ENCODE peak calls at places on chromosomes 2 and 18, in ten cellular contexts. M is endothelial cell; K is MCF 10A; U is CD8-positive, alpha-beta T cell; J is HFFc6; R is epithelial cell of esophagus; X is lower lobe of right lung; A is BJ; Y is sigmoid colon; V is PC-9. F is an unnamed sample.

GRCh38 chr2:96881349-96882195 is 11.7 kb upstream of the SEMA4C start:
- DNase-seq in M (no peak), K (no peak), U (no peak), J (no peak), R (no peak), X (no peak), A (no peak), Y (no peak), V (no peak), F (no peak)

GRCh38 chr18:3526421-3527354 is 76.7 kb downstream of the TGIF1 start:
- DNase-seq in M (no peak), K (no peak), U (no peak), J (no peak), R (no peak), X (no peak), A (no peak), Y (no peak), V (no peak), F (peak; percentile 10)

GRCh38 chr2:70010222-70011111 is 49.0 kb upstream of the ASPRV1 start:
- DNase-seq in M (no peak), K (no peak), U (no peak), J (no peak), R (peak; percentile 62), X (peak; percentile 56), A (no peak), Y (no peak), V (peak; percentile 44), F (no peak)

GRCh38 chr2:118431586-118431985 is 343.3 kb downstream of the INSIG2 start:
- DNase-seq in M (no peak), K (no peak), U (no peak), J (no peak), R (no peak), X (no peak), A (no peak), Y (no peak), V (no peak), F (no peak)

GRCh38 chr2:71889991-71890684 is 257.5 kb downstream of the CYP26B1 start:
- DNase-seq in M (no peak), K (peak; percentile 93), U (no peak), J (peak; percentile 77), R (peak; percentile 75), X (no peak), A (peak; percentile 94), Y (no peak), V (no peak), F (no peak)

GRCh38 chr18:13401404-13401803 is 182.8 kb downstream of the LDLRAD4 start:
- DNase-seq in M (no peak), K (no peak), U (peak; percentile 48), J (no peak), R (no peak), X (no peak), A (no peak), Y (no peak), V (no peak), F (no peak)

GRCh38 chr2:7707723-7708122 is 790.5 kb downstream of the RNF144A start:
- DNase-seq in M (no peak), K (peak; percentile 51), U (no peak), J (peak; percentile 89), R (peak; percentile 89), X (no peak), A (peak; percentile 64), Y (no peak), V (no peak), F (no peak)

GRCh38 chr2:242060212-242060835 is 190.8 kb downstream of the RTP5 start:
- DNase-seq in M (no peak), K (peak; percentile 78), U (no peak), J (peak; percentile 67), R (peak; percentile 83), X (no peak), A (no peak), Y (peak; percentile 22), V (peak; percentile 61), F (no peak)

GRCh38 chr2:5974477-5974876 is 282.3 kb downstream of the SOX11 start:
- DNase-seq in M (no peak), K (no peak), U (no peak), J (no peak), R (no peak), X (no peak), A (no peak), Y (no peak), V (no peak), F (no peak)

GRCh38 chr2:211609127-211609526 is 929.5 kb downstream of the ERBB4 start:
- DNase-seq in M (no peak), K (no peak), U (no peak), J (no peak), R (no peak), X (no peak), A (no peak), Y (no peak), V (peak; percentile 6), F (no peak)

GRCh38 chr2:50748652-50749174 is 283.2 kb downstream of the NRXN1 start:
- DNase-seq in M (no peak), K (no peak), U (no peak), J (no peak), R (no peak), X (no peak), A (no peak), Y (no peak), V (no peak), F (no peak)

GRCh38 chr2:105397025-105397722 is 1.7 kb downstream of the FHL2 start:
- DNase-seq in M (no peak), K (peak; percentile 61), U (no peak), J (no peak), R (peak; percentile 49), X (no peak), A (no peak), Y (no peak), V (no peak), F (no peak)

GRCh38 chr2:240455719-240456606 is 20.5 kb downstream of the GPC1 start:
- DNase-seq in M (no peak), K (no peak), U (no peak), J (no peak), R (no peak), X (no peak), A (no peak), Y (no peak), V (peak; percentile 86), F (no peak)

GRCh38 chr2:61016392-61017002 is 1.0 kb upstream of the PEX13 start:
- DNase-seq in M (no peak), K (no peak), U (no peak), J (no peak), R (peak; percentile 39), X (peak; percentile 51), A (no peak), Y (no peak), V (no peak), F (no peak)

GRCh38 chr2:240170354-240170735 is 29.9 kb upstream of the OTOS start:
- DNase-seq in M (no peak), K (no peak), U (no peak), J (no peak), R (no peak), X (no peak), A (no peak), Y (no peak), V (no peak), F (no peak)

GRCh38 chr2:177552414-177553175 is 160.0 kb downstream of the AGPS start:
- DNase-seq in M (peak; percentile 85), K (peak; percentile 84), U (peak; percentile 93), J (peak; percentile 90), R (peak; percentile 89), X (peak; percentile 94), A (peak; percentile 38), Y (peak; percentile 92), V (peak; percentile 93), F (peak; percentile 75)
- TF ChIP-seq CTCF in M (no peak), K (no peak), U (no peak), J (no peak), R (no peak), X (no peak), A (no peak), Y (no peak), V (no peak), F (no peak)

GRCh38 chr2:134788417-134788816 is 50.0 kb upstream of the ACMSD start:
- DNase-seq in M (no peak), K (no peak), U (no peak), J (no peak), R (no peak), X (no peak), A (no peak), Y (no peak), V (no peak), F (no peak)

GRCh38 chr2:134785659-134786058 is 52.8 kb upstream of the ACMSD start:
- DNase-seq in M (no peak), K (no peak), U (no peak), J (no peak), R (no peak), X (no peak), A (no peak), Y (no peak), V (no peak), F (no peak)

GRCh38 chr2:134792147-134792546 is 46.3 kb upstream of the ACMSD start:
- DNase-seq in M (no peak), K (no peak), U (no peak), J (no peak), R (no peak), X (no peak), A (no peak), Y (no peak), V (no peak), F (no peak)

GRCh38 chr2:134791606-134792005 is 46.8 kb upstream of the ACMSD start:
- DNase-seq in M (no peak), K (no peak), U (no peak), J (no peak), R (no peak), X (no peak), A (no peak), Y (no peak), V (no peak), F (no peak)

GRCh38 chr2:134790487-134790886 is 47.9 kb upstream of the ACMSD start:
- DNase-seq in M (no peak), K (no peak), U (no peak), J (no peak), R (no peak), X (no peak), A (no peak), Y (no peak), V (no peak), F (no peak)
- TF ChIP-seq CTCF in M (peak; percentile 29), K (no peak), U (no peak), J (peak; percentile 49), R (peak; percentile 27), X (no peak), A (no peak), Y (no peak), V (peak; percentile 21), F (peak; percentile 40)

DNA sequence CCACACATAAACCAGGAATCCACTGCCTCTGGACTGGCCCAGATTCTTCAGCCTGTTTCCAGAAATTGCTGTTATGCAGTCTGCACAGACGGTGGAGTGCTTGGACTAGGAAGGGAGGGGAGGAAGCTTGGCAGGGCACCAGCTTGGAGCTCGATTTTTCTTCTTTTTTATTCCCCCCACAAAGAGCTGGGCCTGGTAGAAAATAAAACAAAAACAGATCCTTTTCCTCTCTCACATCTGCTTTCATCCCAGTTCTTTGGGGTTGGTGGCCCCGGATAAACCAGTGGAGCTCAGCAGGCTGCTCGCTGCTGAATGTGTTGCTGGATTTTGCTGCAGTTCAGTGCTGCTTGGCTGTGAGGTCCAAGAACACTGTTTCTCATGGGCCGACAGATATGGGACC is 16.0 kb downstream of the LRRTM1 start:
- DNase-seq in M (no peak), K (peak; percentile 8), U (no peak), J (peak; percentile 3), R (no peak), X (no peak), A (no peak), Y (peak; percentile 66), V (no peak), F (no peak)
- TF ChIP-seq CTCF in M (no peak), K (no peak), U (no peak), J (no peak), R (peak; percentile 7), X (peak; percentile 9), A (peak; percentile 27), Y (no peak), V (no peak), F (no peak)

GRCh38 chr2:119488245-119489182 is 35.8 kb downstream of the SCTR start:
- DNase-seq in M (no peak), K (no peak), U (no peak), J (no peak), R (no peak), X (no peak), A (no peak), Y (no peak), V (no peak), F (no peak)
- TF ChIP-seq CTCF in M (no peak), K (no peak), U (no peak), J (peak; percentile 12), R (no peak), X (no peak), A (no peak), Y (no peak), V (no peak), F (no peak)